ENCODE peak calls at places on chromosomes 16 and 17, in six cellular contexts. E is AG10803, R is tibial artery, U is GM12878, N is dorsolateral prefrontal cortex, Y is esophagus muscularis mucosa. A is an unnamed sample.

GRCh38 chr16:321532-321931 is 31.0 kb downstream of the AXIN1 start:
- DNase-seq in E (no peak), R (no peak), U (no peak), N (no peak), Y (no peak), A (no peak)

GRCh38 chr16:84086996-84087395 is 29.7 kb downstream of the MBTPS1 start:
- DNase-seq in E (no peak), R (no peak), U (no peak), N (no peak), Y (no peak), A (no peak)

GRCh38 chr17:35515027-35515426 is 22.5 kb downstream of the SLFN12L start:
- DNase-seq in E (no peak), R (no peak), U (no peak), N (no peak), Y (no peak), A (no peak)

GRCh38 chr17:40778466-40778865 is 3.9 kb downstream of the KRT27 start:
- DNase-seq in E (no peak), R (no peak), U (no peak), N (no peak), Y (no peak), A (no peak)

GRCh38 chr16:85765767-85766166 is 14.9 kb upstream of the C16orf74 start:
- DNase-seq in E (no peak), R (no peak), U (no peak), N (no peak), Y (no peak), A (no peak)

GRCh38 chr16:79286646-79287423 is 313.7 kb downstream of the MAF start:
- DNase-seq in E (no peak), R (peak), U (peak), N (peak), Y (no peak), A (no peak)

GRCh38 chr16:81602792-81603191 is 158.2 kb downstream of the CMIP start:
- DNase-seq in E (no peak), R (no peak), U (no peak), N (no peak), Y (no peak), A (no peak)

GRCh38 chr17:64573214-64573613 is 66.4 kb downstream of the CEP95 start:
- DNase-seq in E (no peak), R (no peak), U (no peak), N (no peak), Y (no peak), A (no peak)

GRCh38 chr17:4808378-4808767 is 1.4 kb downstream of the PLD2 start:
- DNase-seq in E (no peak), R (no peak), U (no peak), N (no peak), Y (no peak), A (no peak)

GRCh38 chr17:156094-156621 is 18.8 kb downstream of the SCGB1C2 start:
- DNase-seq in E (no peak), R (no peak), U (no peak), N (no peak), Y (no peak), A (no peak)

GRCh38 chr16:81600275-81600674 is 155.7 kb downstream of the CMIP start:
- DNase-seq in E (peak), R (no peak), U (no peak), N (no peak), Y (no peak), A (peak)

GRCh38 chr16:56932588-56933265 is 785 bp downstream of the HERPUD1 start:
- DNase-seq in E (peak), R (peak), U (no peak), N (peak), Y (peak), A (peak)

GRCh38 chr16:8087597-8088279 is 502.6 kb downstream of the TMEM114 start:
- DNase-seq in E (no peak), R (no peak), U (no peak), N (no peak), Y (no peak), A (no peak)

GRCh38 chr16:88528902-88529318 is 41.3 kb upstream of the ZC3H18 start:
- DNase-seq in E (no peak), R (no peak), U (no peak), N (no peak), Y (no peak), A (no peak)

GRCh38 chr17:39787743-39788484 is 50.2 kb downstream of the GRB7 start:
- DNase-seq in E (no peak), R (no peak), U (no peak), N (no peak), Y (no peak), A (no peak)

GRCh38 chr16:68264128-68265077 is at the start of gene SLC7A6:
- DNase-seq in E (peak), R (peak), U (no peak), N (peak), Y (peak), A (no peak)

GRCh38 chr17:46192484-46193245 is 564 bp downstream of the KANSL1 start:
- DNase-seq in E (peak), R (peak), U (no peak), N (peak), Y (no peak), A (no peak)

GRCh38 chr17:66347661-66348604 is 45.5 kb downstream of the PRKCA start:
- DNase-seq in E (peak), R (no peak), U (no peak), N (no peak), Y (no peak), A (no peak)

GRCh38 chr16:78098087-78098486 is 1.4 kb upstream of the WWOX start:
- DNase-seq in E (no peak), R (no peak), U (no peak), N (no peak), Y (no peak), A (no peak)

GRCh38 chr16:70577256-70577698 is 53.7 kb downstream of the SF3B3 start:
- DNase-seq in E (peak), R (peak), U (no peak), N (no peak), Y (no peak), A (no peak)

GRCh38 chr16:89334988-89335802 is 117.7 kb downstream of the ZNF778 start:
- DNase-seq in E (no peak), R (no peak), U (no peak), N (no peak), Y (no peak), A (no peak)

GRCh38 chr17:6498798-6499540 is 54.7 kb downstream of the PIMREG start:
- DNase-seq in E (no peak), R (no peak), U (no peak), N (no peak), Y (no peak), A (no peak)

GRCh38 chr17:64459284-64459747 is 10.4 kb downstream of the MILR1 start:
- DNase-seq in E (peak), R (no peak), U (no peak), N (no peak), Y (no peak), A (no peak)

GRCh38 chr17:27293359-27293897 is 486 bp upstream of the WSB1 start:
- DNase-seq in E (no peak), R (no peak), U (no peak), N (no peak), Y (no peak), A (no peak)

GRCh38 chr17:41914358-41914766 is 4.4 kb downstream of the ACLY start:
- DNase-seq in E (no peak), R (no peak), U (no peak), N (no peak), Y (no peak), A (no peak)

DNA sequence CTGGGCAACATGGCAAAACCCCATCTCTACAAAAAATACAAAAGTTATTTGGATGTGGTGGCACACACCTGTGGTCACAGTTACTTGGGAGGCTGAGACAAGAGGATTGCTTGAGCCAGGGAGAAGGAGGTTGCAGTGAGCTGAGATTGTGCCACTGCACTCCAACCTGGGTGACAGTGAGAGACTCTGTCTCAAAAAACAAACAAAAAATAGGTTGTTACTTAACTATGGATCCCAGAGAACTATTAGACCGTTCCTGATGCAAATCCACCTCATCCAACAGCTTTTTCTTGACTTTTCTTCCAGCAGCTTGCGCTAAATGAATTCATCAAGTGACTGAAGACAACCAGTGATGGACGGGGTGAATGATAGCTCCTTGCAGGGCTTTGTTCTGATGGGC is at the start of gene OR2C1:
- DNase-seq in E (no peak), R (no peak), U (no peak), N (no peak), Y (no peak), A (no peak)
- H3K4me3 ChIP-seq in E (no peak), R (no peak), U (no peak), N (no peak), Y (no peak), A (no peak)

GRCh38 chr16:11101695-11102522 is 154.1 kb downstream of the SOCS1 start:
- DNase-seq in E (no peak), R (no peak), U (no peak), N (no peak), Y (no peak), A (peak)
- TF ChIP-seq CTCF in E (no peak), R (no peak), U (no peak), N (no peak), Y (no peak), A (peak)

GRCh38 chr17:73562896-73563295 is 81.3 kb downstream of the SDK2 start:
- DNase-seq in E (no peak), R (no peak), U (no peak), N (no peak), Y (no peak), A (no peak)

GRCh38 chr17:73568934-73569333 is 75.3 kb downstream of the SDK2 start:
- DNase-seq in E (no peak), R (no peak), U (no peak), N (no peak), Y (no peak), A (no peak)

GRCh38 chr17:73564856-73565255 is 79.4 kb downstream of the SDK2 start:
- DNase-seq in E (peak), R (no peak), U (no peak), N (no peak), Y (no peak), A (no peak)

GRCh38 chr17:73569758-73570319 is 74.4 kb downstream of the SDK2 start:
- DNase-seq in E (no peak), R (no peak), U (no peak), N (no peak), Y (no peak), A (no peak)

GRCh38 chr17:73566905-73567782 is 77.1 kb downstream of the SDK2 start:
- DNase-seq in E (no peak), R (no peak), U (no peak), N (no peak), Y (no peak), A (no peak)
- H3K4me3 ChIP-seq in E (no peak), R (no peak), U (no peak), N (no peak), Y (no peak), A (no peak)

GRCh38 chr17:56834380-56835258 is 668 bp downstream of the DGKE start:
- DNase-seq in E (peak), R (peak), U (peak), N (peak), Y (no peak), A (no peak)

GRCh38 chr17:56832446-56832845 is 1.3 kb downstream of the C17orf67 start:
- DNase-seq in E (no peak), R (no peak), U (no peak), N (no peak), Y (no peak), A (no peak)

GRCh38 chr17:56831364-56832095 is 2.2 kb downstream of the C17orf67 start:
- DNase-seq in E (no peak), R (no peak), U (no peak), N (no peak), Y (no peak), A (no peak)

GRCh38 chr17:56833812-56834379 is at the start of the genes C17orf67 and DGKE:
- DNase-seq in E (peak), R (peak), U (peak), N (peak), Y (peak), A (peak)

DNA sequence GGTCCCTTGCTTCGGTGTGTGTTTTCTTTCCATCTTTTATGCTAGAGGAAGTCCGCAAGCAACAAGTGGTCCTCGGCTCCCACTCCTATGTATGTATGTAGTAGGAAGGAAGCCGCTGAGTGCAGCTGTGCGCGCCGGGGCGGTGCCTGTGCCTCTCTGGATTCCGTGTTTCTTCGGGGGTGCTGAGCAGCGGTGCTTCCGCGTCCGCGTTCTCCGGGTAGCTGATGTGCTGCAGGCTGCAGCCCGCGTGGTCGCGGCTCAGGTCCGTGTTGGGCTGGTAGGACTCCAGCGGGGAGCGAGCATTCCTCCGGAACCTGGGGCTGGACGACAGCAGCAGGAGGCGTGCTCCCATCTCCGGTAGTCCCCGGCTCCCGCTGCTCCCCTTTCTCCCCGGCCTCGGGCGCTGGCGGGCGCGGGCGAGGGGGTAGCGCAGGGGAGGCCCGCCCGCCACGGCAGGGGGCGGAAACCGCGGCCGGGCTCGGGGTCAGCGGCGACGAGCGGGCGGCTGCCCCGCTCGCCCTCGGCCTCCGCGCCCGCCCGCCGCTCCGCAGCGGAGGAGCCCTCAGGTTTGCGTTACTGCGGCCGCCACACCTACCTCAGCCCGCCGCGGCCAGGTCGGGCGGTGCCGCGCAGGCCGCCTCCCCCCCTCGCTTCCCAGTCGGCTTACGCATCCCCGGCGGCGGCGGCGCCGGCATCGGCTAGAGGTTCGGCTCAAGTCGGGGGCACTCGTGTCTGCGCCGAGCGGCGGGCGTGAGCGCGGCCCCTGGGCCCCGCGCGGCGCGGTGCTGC is 503 bp downstream of the C17orf67 start:
- DNase-seq in E (peak), R (peak), U (peak), N (peak), Y (no peak), A (no peak)
- TF ChIP-seq CTCF in E (no peak), R (no peak), U (no peak), N (no peak), Y (no peak), A (no peak)

GRCh38 chr16:19888834-19889233 is 4.2 kb upstream of the GPRC5B start:
- DNase-seq in E (no peak), R (no peak), U (no peak), N (no peak), Y (no peak), A (no peak)

GRCh38 chr16:19885456-19886060 is 910 bp upstream of the GPRC5B start:
- DNase-seq in E (no peak), R (no peak), U (no peak), N (peak), Y (no peak), A (no peak)

GRCh38 chr16:19884611-19885455 is at the start of gene GPRC5B:
- DNase-seq in E (no peak), R (no peak), U (no peak), N (peak), Y (no peak), A (no peak)

GRCh38 chr16:19884021-19884485 is 595 bp downstream of the GPRC5B start:
- DNase-seq in E (no peak), R (no peak), U (no peak), N (no peak), Y (no peak), A (no peak)

GRCh38 chr16:19886061-19886792 is 1.6 kb upstream of the GPRC5B start:
- DNase-seq in E (peak), R (peak), U (peak), N (peak), Y (peak), A (no peak)
- H3K4me3 ChIP-seq in E (peak), R (peak), U (no peak), N (peak), Y (peak), A (no peak)

GRCh38 chr16:73743665-73744496 is 552.7 kb upstream of the PSMD7 start:
- DNase-seq in E (no peak), R (no peak), U (no peak), N (no peak), Y (peak), A (no peak)
- TF ChIP-seq CTCF in E (no peak), R (no peak), U (no peak), N (no peak), Y (no peak), A (peak)